ENCODE peak calls at places on chromosome 21, in five cellular contexts. T is GM13977, M is AG04450, Z is progenitor cell of endocrine pancreas, K is foreskin fibroblast. D is an unnamed sample.

GRCh38 chr21:26124421-26124833 is 46.1 kb downstream of the APP start:
- DNase-seq in T (no peak), M (no peak), Z (no peak), K (peak), D (no peak)

GRCh38 chr21:46297311-46298082 is 11.4 kb downstream of the YBEY start:
- DNase-seq in T (no peak), M (no peak), Z (no peak), K (peak), D (no peak)

GRCh38 chr21:18244721-18245486 is at the start of gene CHODL:
- DNase-seq in T (no peak), M (no peak), Z (peak), K (no peak), D (no peak)

GRCh38 chr21:41684381-41685245 is 82.2 kb downstream of the RIPK4 start:
- DNase-seq in T (no peak), M (peak), Z (no peak), K (peak), D (peak)

GRCh38 chr21:26115346-26115745 is 55.2 kb downstream of the APP start:
- DNase-seq in T (no peak), M (no peak), Z (no peak), K (no peak), D (peak)

GRCh38 chr21:43322805-43323204 is 104.1 kb downstream of the SIK1 start:
- DNase-seq in T (no peak), M (no peak), Z (no peak), K (peak), D (no peak)

GRCh38 chr21:42063206-42063577 is 7.9 kb upstream of the UMODL1 start:
- DNase-seq in T (no peak), M (no peak), Z (no peak), K (no peak), D (peak)

GRCh38 chr21:42294273-42294880 is 20.8 kb downstream of the TFF3 start:
- DNase-seq in T (no peak), M (no peak), Z (no peak), K (no peak), D (no peak)

GRCh38 chr21:42032266-42032665 is 22.1 kb upstream of the ZBTB21 start:
- DNase-seq in T (no peak), M (no peak), Z (no peak), K (no peak), D (no peak)

GRCh38 chr21:42146821-42147220 is 72.1 kb upstream of the ABCG1 start:
- DNase-seq in T (no peak), M (no peak), Z (no peak), K (no peak), D (no peak)

GRCh38 chr21:16644690-16645089 is 868.2 kb upstream of the CXADR start:
- DNase-seq in T (no peak), M (no peak), Z (no peak), K (peak), D (no peak)

GRCh38 chr21:26404288-26404687 is 168.8 kb downstream of the CYYR1 start:
- DNase-seq in T (no peak), M (no peak), Z (no peak), K (no peak), D (no peak)

GRCh38 chr21:29175408-29176147 is 45.1 kb downstream of the MAP3K7CL start:
- DNase-seq in T (no peak), M (no peak), Z (no peak), K (peak), D (no peak)

GRCh38 chr21:34644815-34645214 is 24.0 kb upstream of the CLIC6 start:
- DNase-seq in T (no peak), M (no peak), Z (no peak), K (no peak), D (no peak)

GRCh38 chr21:25626752-25627151 is 12.3 kb upstream of the JAM2 start:
- DNase-seq in T (no peak), M (no peak), Z (no peak), K (peak), D (no peak)

GRCh38 chr21:34128124-34128523 is 54.7 kb downstream of the MRPS6 start:
- DNase-seq in T (no peak), M (no peak), Z (no peak), K (peak), D (no peak)

GRCh38 chr21:17279663-17280062 is 233.2 kb upstream of the CXADR start:
- DNase-seq in T (no peak), M (no peak), Z (no peak), K (no peak), D (no peak)

GRCh38 chr21:15682182-15682895 is 47.4 kb upstream of the USP25 start:
- DNase-seq in T (no peak), M (no peak), Z (no peak), K (peak), D (no peak)

GRCh38 chr21:46052703-46053651 is 44.9 kb upstream of the COL6A2 start:
- DNase-seq in T (no peak), M (no peak), Z (no peak), K (peak), D (no peak)

GRCh38 chr21:18460979-18461378 is 57.4 kb upstream of the TMPRSS15 start:
- DNase-seq in T (no peak), M (no peak), Z (no peak), K (no peak), D (no peak)

GRCh38 chr21:17819878-17820232 is 699 bp upstream of the C21orf91 start:
- DNase-seq in T (peak), M (peak), Z (no peak), K (no peak), D (no peak)

GRCh38 chr21:19913995-19914394 is 1084.2 kb upstream of the NCAM2 start:
- DNase-seq in T (no peak), M (no peak), Z (no peak), K (no peak), D (no peak)

GRCh38 chr21:15057290-15057689 is 7.5 kb downstream of the NRIP1 start:
- DNase-seq in T (no peak), M (no peak), Z (no peak), K (no peak), D (no peak)

GRCh38 chr21:19609611-19610010 is 1206.0 kb upstream of the TMPRSS15 start:
- DNase-seq in T (no peak), M (no peak), Z (no peak), K (no peak), D (no peak)

GRCh38 chr21:41411449-41412089 is 14.5 kb upstream of the MX1 start:
- DNase-seq in T (no peak), M (no peak), Z (no peak), K (no peak), D (peak)

GRCh38 chr21:37073417-37074194 is 552 bp downstream of the TTC3 start:
- DNase-seq in T (peak), M (no peak), Z (peak), K (peak), D (peak)

GRCh38 chr21:34037446-34037845 is 35.9 kb upstream of the MRPS6 start:
- DNase-seq in T (no peak), M (peak), Z (no peak), K (peak), D (no peak)

GRCh38 chr21:19992540-19992939 is 1005.7 kb upstream of the NCAM2 start:
- DNase-seq in T (no peak), M (no peak), Z (no peak), K (no peak), D (no peak)

GRCh38 chr21:25453524-25453923 is 153.8 kb downstream of the MRPL39 start:
- DNase-seq in T (no peak), M (no peak), Z (no peak), K (peak), D (no peak)

GRCh38 chr21:16124397-16125130 is 394.8 kb downstream of the USP25 start:
- DNase-seq in T (no peak), M (peak), Z (no peak), K (peak), D (no peak)

GRCh38 chr21:37915516-37915915 is 741 bp downstream of the KCNJ6 start:
- DNase-seq in T (no peak), M (no peak), Z (no peak), K (peak), D (no peak)

DNA sequence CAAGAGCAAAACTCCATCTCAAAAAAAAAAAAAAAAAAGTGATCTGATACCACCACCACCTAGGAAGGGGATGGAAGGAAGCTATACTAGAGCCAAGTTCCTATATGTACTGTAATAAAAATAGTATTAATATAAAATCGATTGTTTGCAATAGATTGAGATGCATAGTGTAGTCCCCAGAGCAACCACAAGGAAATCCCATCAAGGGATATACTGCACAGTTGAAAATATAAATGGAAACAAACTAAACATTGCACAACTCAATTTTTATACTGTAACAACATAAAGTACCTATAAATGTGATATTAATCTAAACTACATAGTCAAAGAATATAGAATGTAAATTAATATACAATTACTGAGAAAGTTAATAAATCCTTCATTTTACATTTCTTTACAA is 20.9 kb upstream of the PSMG1 start:
- DNase-seq in T (no peak), M (no peak), Z (no peak), K (no peak), D (no peak)
- TF ChIP-seq CTCF in T (no peak), M (peak), Z (peak), K (no peak), D (no peak)

GRCh38 chr21:44617071-44617501 is 5.2 kb downstream of the KRTAP10-8 start:
- DNase-seq in T (no peak), M (no peak), Z (no peak), K (no peak), D (no peak)
- TF ChIP-seq CTCF in T (no peak), M (no peak), Z (no peak), K (no peak), D (no peak)

GRCh38 chr21:21232320-21232719 is 234.1 kb downstream of the NCAM2 start:
- DNase-seq in T (no peak), M (peak), Z (no peak), K (peak), D (no peak)
- TF ChIP-seq CTCF in T (peak), M (peak), Z (peak), K (peak), D (no peak)

DNA sequence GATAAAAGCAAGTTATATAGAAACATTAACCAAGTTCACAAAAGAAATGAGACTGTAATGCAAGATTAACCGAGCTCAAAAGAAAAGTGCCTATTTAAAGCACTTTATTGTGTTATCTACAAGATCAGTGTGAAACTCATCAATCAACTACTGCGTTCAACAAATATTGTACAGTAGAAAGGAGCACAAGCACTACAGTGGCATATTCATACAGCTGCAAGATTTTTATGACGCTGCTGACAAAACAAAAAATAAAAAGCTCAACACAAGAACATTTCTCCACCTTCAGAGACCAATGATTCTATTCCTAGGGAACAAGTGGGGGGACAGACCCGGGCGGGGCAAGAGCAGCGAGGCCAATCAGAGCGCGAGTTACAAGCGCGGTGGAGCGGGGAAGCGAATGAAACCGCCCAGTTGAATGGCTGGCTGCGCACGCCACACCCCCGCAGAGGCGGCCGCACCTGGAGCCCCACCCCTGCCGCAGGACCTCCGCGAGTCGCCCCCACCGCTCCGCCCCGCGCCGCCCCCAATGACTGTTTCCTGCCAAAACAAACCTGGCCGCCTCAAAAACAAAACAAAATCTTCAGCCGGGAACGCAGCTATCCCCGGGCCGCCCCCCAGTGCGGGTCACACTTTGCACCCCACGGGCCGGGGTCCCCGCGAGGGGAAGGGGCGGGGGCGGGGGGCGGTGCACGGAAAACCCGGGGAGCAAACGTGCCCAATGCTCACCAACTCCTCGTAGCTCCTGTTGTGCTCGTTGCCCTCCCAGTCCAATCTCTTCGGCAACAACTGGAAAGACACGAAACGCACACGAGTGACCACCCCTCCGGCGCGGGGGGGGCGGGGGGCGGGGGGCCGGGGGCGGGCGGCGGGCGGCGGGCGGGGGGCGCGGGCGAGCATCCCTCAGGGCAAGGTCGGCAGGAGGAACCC is 1.1 kb downstream of the BRWD1 start:
- DNase-seq in T (peak), M (peak), Z (peak), K (peak), D (peak)
- TF ChIP-seq CTCF in T (no peak), M (no peak), Z (no peak), K (no peak), D (no peak)

DNA sequence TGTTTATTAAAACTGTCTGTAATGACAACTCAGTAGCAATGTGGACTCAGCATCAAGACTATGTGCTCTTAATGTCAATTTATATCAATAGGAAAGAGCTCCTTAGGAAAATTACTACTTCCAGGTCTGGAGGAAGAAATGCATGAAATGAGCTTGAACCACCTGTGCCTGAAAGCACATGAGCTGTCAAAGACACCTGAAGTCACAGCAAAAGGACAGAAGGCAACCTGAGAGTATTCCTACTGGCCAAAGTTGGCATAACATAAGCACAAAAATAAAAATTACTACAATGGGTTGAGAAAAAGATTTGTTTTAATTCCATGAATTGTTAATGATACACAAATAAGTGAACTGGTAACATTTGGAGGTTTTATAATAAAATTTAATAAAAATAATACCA is 13.4 kb upstream of the KRTAP7-1 start:
- DNase-seq in T (no peak), M (no peak), Z (no peak), K (no peak), D (no peak)
- TF ChIP-seq CTCF in T (no peak), M (peak), Z (peak), K (no peak), D (no peak)

GRCh38 chr21:31732538-31732864 is 583 bp upstream of the SCAF4 start:
- DNase-seq in T (no peak), M (no peak), Z (no peak), K (no peak), D (no peak)

GRCh38 chr21:31731802-31732537 is at the start of gene SCAF4:
- DNase-seq in T (peak), M (peak), Z (peak), K (peak), D (peak)

GRCh38 chr21:31729622-31730343 is 2.1 kb downstream of the SCAF4 start:
- DNase-seq in T (no peak), M (no peak), Z (no peak), K (no peak), D (no peak)

GRCh38 chr21:31730687-31731111 is 1.2 kb downstream of the SCAF4 start:
- DNase-seq in T (no peak), M (no peak), Z (no peak), K (no peak), D (no peak)

GRCh38 chr21:31731112-31731801 is 661 bp downstream of the SCAF4 start:
- DNase-seq in T (peak), M (no peak), Z (peak), K (peak), D (peak)
- TF ChIP-seq CTCF in T (peak), M (no peak), Z (peak), K (no peak), D (no peak)

GRCh38 chr21:39447264-39447663 is 1.7 kb upstream of the LCA5L start:
- DNase-seq in T (no peak), M (no peak), Z (no peak), K (no peak), D (no peak)

GRCh38 chr21:39441502-39442475 is 3.8 kb downstream of the LCA5L start:
- DNase-seq in T (peak), M (no peak), Z (no peak), K (peak), D (peak)

GRCh38 chr21:39444406-39445145 is 1.0 kb downstream of the LCA5L start:
- DNase-seq in T (no peak), M (no peak), Z (no peak), K (peak), D (no peak)

GRCh38 chr21:39451332-39452206 is at the start of gene SH3BGR:
- DNase-seq in T (no peak), M (no peak), Z (no peak), K (peak), D (no peak)

DNA sequence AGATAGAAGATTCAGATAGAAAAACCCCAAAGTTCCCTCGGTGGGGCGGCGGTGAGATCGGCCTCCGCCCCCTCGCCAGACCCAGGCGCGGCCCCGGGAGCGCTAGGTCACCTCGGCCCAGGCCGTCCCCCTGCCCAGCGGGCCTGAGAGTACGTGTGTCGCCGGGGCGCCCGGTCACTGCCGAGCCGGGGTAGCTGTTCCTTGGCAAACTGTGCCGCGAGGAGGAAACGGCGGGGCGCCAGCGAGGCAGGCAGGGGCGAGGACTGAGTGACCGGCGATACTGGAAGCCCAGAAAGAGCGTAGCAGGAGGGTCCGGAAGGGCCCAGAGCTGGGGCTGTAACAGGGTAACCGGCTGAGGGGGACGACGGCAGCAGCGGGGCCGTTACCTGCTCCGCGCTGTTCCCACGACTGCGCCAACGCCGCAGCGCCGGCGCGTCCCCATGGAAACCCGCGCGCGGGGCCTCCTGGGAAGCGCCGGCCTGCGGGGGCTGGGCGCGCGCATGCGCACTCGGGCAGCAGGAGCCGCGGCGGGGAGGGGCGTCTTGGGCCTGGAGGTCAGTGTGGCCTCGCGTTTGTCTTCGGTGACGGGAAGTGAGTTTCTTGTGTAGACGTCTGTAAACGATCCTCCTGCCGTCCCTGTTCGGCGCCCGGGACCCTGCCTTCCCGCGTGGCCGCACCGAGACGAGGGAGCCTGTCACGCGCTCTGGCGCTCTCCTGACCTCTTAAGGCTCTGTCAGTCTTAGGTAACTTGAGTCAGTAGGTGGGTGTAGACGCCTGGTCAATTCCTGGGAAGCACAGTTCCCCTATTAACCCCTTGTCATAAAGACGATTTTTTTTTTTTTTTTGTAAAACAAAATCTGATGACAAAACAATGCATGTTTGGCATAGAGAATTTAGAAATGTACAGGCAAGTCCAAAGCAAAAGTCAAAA is at the start of gene LCA5L:
- DNase-seq in T (peak), M (peak), Z (peak), K (peak), D (peak)
- TF ChIP-seq CTCF in T (no peak), M (no peak), Z (peak), K (no peak), D (no peak)